ENCODE peak calls at places on chromosomes 12 and 14, in six cellular contexts. D is GM12891, H is GM12878, X is HepG2, Z is H1, F is K562. I is an unnamed sample.

GRCh38 chr12:108332791-108333382 is 6.2 kb downstream of the CMKLR1 start:
- DNase-seq in X (no peak), F (no peak), Z (no peak), D (no peak), H (no peak), I (no peak)

GRCh38 chr12:42262271-42262670 is 24.2 kb upstream of the YAF2 start:
- DNase-seq in D (no peak), F (no peak), X (no peak), Z (no peak), H (no peak), I (no peak)

GRCh38 chr14:61388976-61389576 is 67.7 kb downstream of the PRKCH start:
- DNase-seq in D (no peak), Z (no peak), F (no peak), X (no peak), H (no peak), I (no peak)

GRCh38 chr12:88559772-88560171 is 20.5 kb downstream of the KITLG start:
- DNase-seq in F (no peak), D (no peak), H (no peak), Z (no peak), X (no peak), I (no peak)

GRCh38 chr14:62077676-62078261 is 315.5 kb downstream of the SNAPC1 start:
- DNase-seq in H (peak), Z (no peak), F (no peak), D (no peak), X (no peak), I (no peak)

GRCh38 chr12:1217191-1217949 is 226.3 kb downstream of the ERC1 start:
- DNase-seq in X (no peak), D (no peak), H (no peak), Z (no peak), F (no peak), I (no peak)

GRCh38 chr12:110340706-110341105 is 59.7 kb downstream of the ATP2A2 start:
- DNase-seq in X (no peak), Z (no peak), D (no peak), F (no peak), H (no peak), I (no peak)

GRCh38 chr12:12582895-12583303 is 20.2 kb upstream of the DUSP16 start:
- DNase-seq in H (peak), D (no peak), Z (no peak), F (no peak), X (peak), I (peak)

GRCh38 chr12:4899361-4899760 is 10.3 kb upstream of the KCNA1 start:
- DNase-seq in Z (no peak), X (no peak), F (no peak), D (no peak), H (no peak), I (no peak)

GRCh38 chr14:40697221-40697620 is 909.5 kb upstream of the LRFN5 start:
- DNase-seq in H (no peak), X (no peak), D (no peak), F (no peak), Z (no peak), I (no peak)

GRCh38 chr14:92487513-92488133 is 26.0 kb upstream of the RIN3 start:
- DNase-seq in H (no peak), X (no peak), D (no peak), F (no peak), Z (peak), I (no peak)

GRCh38 chr14:69282448-69282847 is 22.5 kb downstream of the GALNT16 start:
- DNase-seq in F (no peak), Z (no peak), H (no peak), X (no peak), D (no peak), I (no peak)

GRCh38 chr12:68641138-68641537 is 30.4 kb downstream of the RAP1B start:
- DNase-seq in X (no peak), F (no peak), H (peak), D (peak), Z (no peak), I (peak)

GRCh38 chr14:75254381-75254821 is 24.2 kb upstream of the FOS start:
- DNase-seq in D (no peak), H (no peak), Z (no peak), F (no peak), X (no peak), I (no peak)
- TF ChIP-seq POLR2A in D (no peak), H (no peak), Z (no peak), F (no peak), X (no peak), I (no peak)

DNA sequence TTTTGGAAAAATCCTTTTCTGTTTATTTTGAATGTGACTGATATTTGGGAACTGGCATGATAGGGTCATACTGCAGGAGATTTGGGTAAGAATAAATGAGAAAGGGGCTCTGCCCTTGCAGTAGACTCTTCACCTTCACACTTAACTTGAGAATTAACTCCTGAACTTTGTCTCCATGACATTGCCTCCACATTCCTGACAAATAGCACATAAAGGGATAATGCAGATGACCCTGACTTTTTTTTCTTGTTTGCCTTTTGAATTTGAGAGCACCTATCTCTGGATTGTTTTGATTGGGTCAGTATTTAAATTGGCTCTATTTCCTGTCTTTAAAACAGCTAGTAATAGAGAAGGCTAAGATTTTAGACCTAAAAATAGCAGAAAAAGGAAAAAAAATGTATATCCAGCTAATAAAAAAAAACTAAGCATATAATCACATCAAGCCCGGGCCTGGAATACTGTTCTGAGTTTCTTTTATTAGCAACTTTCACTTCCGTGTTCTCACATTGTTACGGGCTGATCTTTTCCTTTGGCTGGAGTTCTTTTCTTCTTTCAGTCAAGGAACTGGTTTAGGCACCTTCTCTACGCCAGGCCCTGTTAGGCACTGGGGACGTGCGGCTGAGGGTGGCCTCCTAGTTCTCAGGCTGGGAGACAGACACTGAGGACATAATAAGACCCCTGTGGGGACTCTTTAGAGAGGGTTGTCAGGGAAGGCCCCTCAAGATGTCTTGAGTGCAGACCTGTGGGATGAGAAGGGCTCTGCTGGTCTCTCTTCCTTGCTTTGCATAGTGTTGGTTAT is 53.1 kb upstream of the GNPNAT1 start:
- DNase-seq in Z (no peak), H (no peak), D (no peak), X (peak), F (no peak), I (no peak)
- TF ChIP-seq TAF1 in Z (no peak), H (no peak), D (no peak), X (no peak), F (no peak), I (no peak)

DNA sequence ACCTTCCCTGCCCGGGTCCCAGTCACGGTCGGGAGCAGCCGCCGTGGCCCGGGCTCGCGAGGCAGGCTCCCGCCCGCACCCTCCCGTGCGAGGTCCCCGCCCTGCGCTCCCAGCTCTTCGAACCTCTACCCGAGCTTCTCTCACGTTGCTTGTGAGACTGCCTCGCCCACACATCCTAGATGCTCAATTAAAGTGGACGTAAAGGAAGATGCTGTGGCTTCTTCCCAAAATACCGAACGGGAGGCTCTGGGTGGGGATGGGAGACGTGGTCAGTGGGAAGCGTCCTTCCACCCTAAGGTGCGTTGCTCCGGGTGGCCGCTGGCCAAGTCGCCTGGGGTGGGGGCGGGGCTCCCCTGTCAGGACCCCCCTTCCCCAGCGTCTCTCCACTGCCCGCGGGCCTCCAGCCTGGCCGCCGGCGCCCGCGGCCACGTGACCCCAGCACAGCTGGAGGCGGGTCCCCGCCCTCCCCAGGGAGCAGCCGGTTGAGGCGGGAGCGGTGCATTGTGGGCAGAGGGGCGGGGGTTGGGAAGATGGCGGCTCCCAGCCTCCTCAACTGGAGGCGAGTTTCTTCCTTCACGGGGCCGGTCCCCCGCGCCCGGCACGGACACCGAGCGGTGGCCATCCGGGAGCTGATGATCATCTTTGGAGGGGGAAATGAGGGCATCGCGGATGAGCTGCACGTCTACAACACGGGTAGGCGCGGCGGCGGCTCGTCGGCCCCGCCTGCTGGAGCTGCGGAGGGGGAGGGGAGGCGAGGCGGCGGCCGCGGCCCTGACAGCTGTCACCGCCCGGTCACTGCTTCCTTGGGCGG is at the start of gene HCFC2:
- DNase-seq in H (peak), Z (peak), X (peak), F (peak), D (peak), I (peak)
- TF ChIP-seq POLR2A in H (peak), Z (no peak), X (peak), F (peak), D (peak), I (peak)

GRCh38 chr14:29738056-29738455 is 189.6 kb downstream of the PRKD1 start:
- DNase-seq in F (no peak), Z (no peak), D (no peak), X (no peak), H (no peak), I (no peak)

GRCh38 chr14:29743566-29743965 is 184.1 kb downstream of the PRKD1 start:
- DNase-seq in D (no peak), X (no peak), H (no peak), Z (no peak), F (no peak), I (no peak)

GRCh38 chr14:29740491-29740890 is 187.2 kb downstream of the PRKD1 start:
- DNase-seq in D (no peak), F (no peak), H (no peak), Z (no peak), X (no peak), I (no peak)

GRCh38 chr14:29738950-29739349 is 188.7 kb downstream of the PRKD1 start:
- DNase-seq in F (no peak), X (no peak), Z (peak), D (no peak), H (no peak), I (no peak)

DNA sequence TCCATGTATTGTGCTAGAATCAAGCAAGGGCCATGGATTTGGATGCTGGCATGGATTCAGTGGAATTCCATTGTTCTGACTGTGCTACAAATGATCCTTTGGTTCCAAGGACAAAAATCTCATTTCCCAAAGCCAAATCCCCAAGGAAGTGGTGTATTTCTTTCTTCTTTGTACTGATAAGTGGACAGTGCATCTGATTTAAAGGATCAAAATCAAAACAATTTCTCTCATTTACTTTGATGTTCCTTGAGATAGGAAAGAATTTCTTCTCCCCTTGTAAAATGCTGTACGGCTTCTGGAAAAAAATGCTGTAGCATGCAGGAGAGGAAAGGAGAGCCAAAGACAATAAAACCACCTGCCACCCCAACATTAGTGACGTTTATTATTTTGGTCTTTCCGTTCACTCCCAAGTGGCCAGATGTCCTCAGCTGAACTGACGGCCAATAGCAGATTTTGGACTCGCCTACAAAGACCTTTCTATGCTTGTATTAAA is 185.7 kb downstream of the PRKD1 start:
- DNase-seq in F (no peak), D (no peak), X (no peak), Z (no peak), H (no peak), I (no peak)
- TF ChIP-seq TAF1 in F (no peak), D (no peak), X (no peak), Z (no peak), H (no peak), I (no peak)

DNA sequence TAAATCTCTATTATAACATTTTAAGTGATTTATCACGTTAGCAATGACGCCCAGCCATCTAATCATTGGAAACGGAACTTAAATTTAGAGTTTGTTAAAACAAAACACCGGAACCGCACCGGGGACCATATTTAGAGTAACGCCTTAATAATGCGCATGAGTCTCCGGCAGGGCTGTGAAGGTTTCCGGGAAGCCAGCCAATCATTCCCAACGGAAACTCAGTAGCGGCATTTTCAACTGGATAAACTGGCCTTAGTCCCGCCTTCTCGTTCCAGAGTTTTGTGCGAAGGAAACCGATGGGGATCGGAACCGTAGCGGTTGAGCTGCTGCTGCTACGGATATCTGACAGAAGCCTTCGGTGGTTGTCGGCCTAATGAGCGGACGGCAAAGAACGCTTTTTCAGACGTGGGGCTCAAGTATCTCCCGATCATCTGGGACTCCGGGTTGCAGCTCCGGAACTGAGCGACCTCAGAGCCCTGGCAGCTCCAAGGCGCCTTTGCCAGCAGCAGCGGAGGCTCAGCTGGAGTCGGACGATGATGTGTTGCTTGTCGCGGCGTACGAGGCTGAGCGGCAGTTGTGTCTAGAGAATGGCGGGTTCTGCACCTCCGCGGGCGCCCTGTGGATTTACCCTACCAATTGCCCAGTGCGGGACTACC is at the start of gene FANCM:
- DNase-seq in F (peak), X (peak), Z (peak), D (peak), H (peak), I (peak)
- TF ChIP-seq POLR2A in F (peak), X (peak), Z (peak), D (peak), H (peak), I (peak)

GRCh38 chr12:113893221-113893620 is 72.9 kb downstream of the RBM19 start:
- DNase-seq in Z (no peak), X (no peak), F (no peak), D (no peak), H (no peak), I (no peak)

GRCh38 chr12:113892556-113892955 is 73.6 kb downstream of the RBM19 start:
- DNase-seq in Z (no peak), F (no peak), X (no peak), H (no peak), D (no peak), I (no peak)

GRCh38 chr12:113891167-113891692 is 74.9 kb downstream of the RBM19 start:
- DNase-seq in Z (no peak), H (no peak), F (no peak), D (no peak), X (no peak), I (no peak)

GRCh38 chr12:113889806-113890581 is 76.1 kb downstream of the RBM19 start:
- DNase-seq in F (no peak), H (no peak), X (no peak), D (no peak), Z (no peak), I (no peak)

DNA sequence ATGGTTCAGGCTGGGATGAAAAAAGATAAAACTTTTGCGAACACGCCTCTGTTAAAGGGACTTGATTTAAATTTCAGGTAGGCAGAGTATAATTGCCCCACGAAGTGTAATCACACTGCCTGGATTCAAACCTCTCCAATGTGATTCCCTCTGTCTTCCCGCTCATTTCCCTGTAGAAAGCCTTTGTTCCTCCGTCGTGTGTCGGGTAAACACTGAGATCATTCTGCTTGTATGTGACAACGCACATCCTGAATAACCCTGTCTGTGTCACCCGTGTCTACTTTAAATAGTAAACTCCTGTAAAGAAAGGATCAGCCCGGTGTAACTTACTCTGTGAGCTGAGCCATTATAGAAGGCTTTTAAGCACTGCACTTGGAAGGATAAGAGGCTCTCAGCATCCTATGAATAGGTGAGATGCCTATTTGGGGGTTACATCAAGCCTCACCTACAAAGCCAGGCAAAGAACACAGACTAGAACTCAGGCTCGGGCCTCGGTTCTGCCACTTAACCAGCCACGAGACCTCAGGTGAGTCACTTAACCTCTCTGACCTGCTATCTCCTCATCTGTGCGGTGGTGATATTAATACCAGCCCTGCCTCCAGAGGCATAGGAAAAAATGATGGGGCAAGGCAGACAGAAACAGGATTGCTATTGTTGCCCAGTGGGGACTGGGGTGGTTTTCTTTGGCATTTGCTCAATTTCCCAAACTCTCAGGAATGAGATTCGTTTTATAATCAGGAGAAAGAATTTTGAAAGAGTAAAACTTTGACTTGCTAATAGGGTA is 74.2 kb downstream of the RBM19 start:
- DNase-seq in D (no peak), F (no peak), Z (no peak), X (no peak), H (no peak), I (no peak)
- TF ChIP-seq TAF1 in D (no peak), F (no peak), Z (no peak), X (no peak), H (no peak), I (no peak)

DNA sequence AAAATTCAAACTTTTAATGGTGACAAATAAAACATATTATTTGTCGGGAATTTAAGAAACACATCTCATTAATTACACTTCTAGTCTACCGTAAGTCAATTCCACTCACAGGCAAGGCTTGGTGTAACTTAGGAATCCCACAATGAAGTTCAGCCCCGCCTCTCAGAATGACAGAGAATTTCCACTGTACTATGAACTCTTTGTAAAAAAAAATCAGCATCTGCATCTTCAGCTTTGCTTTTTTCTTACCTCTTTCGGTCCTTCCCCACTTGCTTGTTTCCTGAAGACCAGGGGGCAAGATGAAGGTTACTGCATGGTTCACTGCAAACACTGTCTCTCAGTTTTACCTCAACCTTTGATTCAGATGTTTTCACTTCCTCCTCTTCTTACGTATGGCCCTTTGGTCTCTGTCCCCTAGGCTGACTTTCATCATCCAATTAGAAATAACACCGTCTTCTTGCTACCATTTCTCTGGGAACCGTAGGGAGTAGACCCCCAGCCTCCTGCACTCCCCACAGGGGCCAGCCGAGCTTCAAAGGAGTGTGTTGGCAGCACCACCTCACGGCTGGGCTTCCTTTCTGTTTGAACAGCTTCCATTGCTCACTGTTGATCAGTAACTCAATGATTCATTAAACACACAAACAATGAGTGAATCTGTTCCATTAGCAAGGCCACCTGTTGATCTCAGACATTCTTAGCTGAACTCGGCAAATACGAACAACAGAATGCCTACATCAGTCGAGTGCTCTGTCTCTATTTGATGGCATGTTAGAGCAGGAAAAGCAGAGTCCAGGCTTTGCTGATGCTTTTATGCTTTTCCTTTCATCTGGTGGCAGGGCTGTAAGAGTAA is 343.0 kb downstream of the BMP4 start:
- DNase-seq in X (peak), F (no peak), H (peak), D (peak), Z (no peak), I (peak)
- TF ChIP-seq POLR2A in X (peak), F (no peak), H (peak), D (peak), Z (no peak), I (peak)

DNA sequence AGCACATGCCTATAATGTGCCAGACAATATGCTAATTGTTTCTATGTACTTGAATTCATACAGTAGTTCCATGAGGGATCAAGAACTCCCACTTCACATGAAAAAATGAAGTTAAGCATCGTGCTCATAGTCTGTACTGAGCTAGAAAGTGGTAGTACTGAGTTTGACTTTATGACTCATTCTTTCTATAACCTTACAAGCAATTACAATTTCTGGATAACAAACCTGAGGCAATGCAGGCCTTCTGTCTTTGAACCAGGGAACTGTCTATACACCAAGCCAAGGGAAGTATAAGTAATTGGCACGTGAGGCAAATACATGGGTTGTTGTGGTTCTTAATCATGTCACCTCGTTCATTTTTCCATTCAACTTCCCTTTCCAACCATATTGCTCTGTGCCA is 16.8 kb downstream of the GNS start:
- DNase-seq in H (no peak), D (no peak), F (no peak), Z (no peak), X (no peak), I (no peak)
- TF ChIP-seq TAF1 in H (no peak), D (no peak), F (no peak), Z (no peak), X (no peak), I (no peak)